ENCODE peak calls at places on chromosomes 13 and 19, in four cellular contexts. D, O, V and K are unnamed samples.

GRCh38 chr13:109274188-109274821 is 512.1 kb downstream of the IRS2 start:
- DNase-seq in V (peak), D (peak), O (peak), K (peak)

GRCh38 chr19:5789886-5790572 is 934 bp downstream of the DUS3L start:
- DNase-seq in V (no peak), D (no peak), O (no peak), K (no peak)

GRCh38 chr13:77136902-77137420 is 110.0 kb upstream of the FBXL3 start:
- DNase-seq in O (peak), V (no peak), D (peak), K (peak)

GRCh38 chr19:12077375-12077774 is 12.8 kb downstream of the ZNF844 start:
- DNase-seq in O (no peak), V (no peak), D (no peak), K (no peak)

GRCh38 chr13:38697628-38698333 is 10.9 kb downstream of the FREM2 start:
- DNase-seq in D (peak), V (no peak), O (no peak), K (no peak)

GRCh38 chr19:29941828-29942403 is at the start of gene URI1:
- DNase-seq in D (peak), O (peak), V (peak), K (peak)

GRCh38 chr19:19202707-19203011 is 555 bp downstream of the NR2C2AP start:
- DNase-seq in O (no peak), V (no peak), D (peak), K (no peak)

GRCh38 chr19:15897026-15897737 is 692 bp downstream of the CYP4F2 start:
- DNase-seq in D (no peak), V (no peak), O (no peak), K (no peak)

GRCh38 chr13:72565893-72566292 is 161.5 kb downstream of the MZT1 start:
- DNase-seq in O (peak), V (peak), D (peak), K (peak)

GRCh38 chr19:6464070-6464873 is at the start of gene CRB3:
- DNase-seq in D (peak), V (no peak), O (no peak), K (no peak)

GRCh38 chr13:110561335-110562033 is at the start of gene RAB20:
- DNase-seq in O (peak), D (peak), V (peak), K (peak)

GRCh38 chr19:39070888-39071287 is 13.3 kb upstream of the ACP7 start:
- DNase-seq in O (peak), D (peak), V (no peak), K (peak)

GRCh38 chr19:17836530-17836929 is 11.3 kb downstream of the JAK3 start:
- DNase-seq in V (no peak), O (no peak), D (peak), K (no peak)

GRCh38 chr19:58570770-58571574 is 2.2 kb downstream of the MZF1 start:
- DNase-seq in O (no peak), V (no peak), D (no peak), K (no peak)

GRCh38 chr19:22118132-22118531 is 65.8 kb downstream of the ZNF257 start:
- DNase-seq in O (no peak), V (no peak), D (no peak), K (no peak)

GRCh38 chr19:2549701-2550191 is 73.8 kb downstream of the GADD45B start:
- DNase-seq in V (no peak), O (peak), D (no peak), K (peak)

GRCh38 chr19:38661996-38662395 is 14.5 kb downstream of the ACTN4 start:
- DNase-seq in D (peak), V (no peak), O (no peak), K (no peak)

GRCh38 chr19:45692187-45693111 is at the start of gene QPCTL:
- DNase-seq in D (peak), O (peak), V (peak), K (peak)

GRCh38 chr13:103009061-103009840 is 57.0 kb downstream of the SLC10A2 start:
- DNase-seq in O (no peak), V (no peak), D (no peak), K (no peak)

GRCh38 chr19:3159565-3159964 is 19.0 kb upstream of the S1PR4 start:
- DNase-seq in O (no peak), D (no peak), V (no peak), K (no peak)

GRCh38 chr13:20713014-20713376 is 9.5 kb downstream of the IL17D start:
- DNase-seq in D (no peak), V (no peak), O (no peak), K (no peak)

GRCh38 chr13:73984949-73985691 is 149.1 kb downstream of the KLF12 start:
- DNase-seq in D (peak), O (no peak), V (no peak), K (no peak)

GRCh38 chr19:55080121-55080914 is 4.6 kb downstream of the EPS8L1 start:
- DNase-seq in O (peak), D (peak), V (no peak), K (peak)

GRCh38 chr13:85363504-85363903 is 435.7 kb downstream of the SLITRK6 start:
- DNase-seq in V (no peak), O (no peak), D (no peak), K (no peak)

GRCh38 chr13:111211789-111212516 is 96.8 kb downstream of the ARHGEF7 start:
- DNase-seq in V (no peak), O (peak), D (peak), K (peak)

GRCh38 chr13:73000027-73000674 is 58.7 kb upstream of the KLF5 start:
- DNase-seq in D (peak), O (peak), V (no peak), K (peak)

GRCh38 chr13:76879876-76880270 is 6.3 kb downstream of the KCTD12 start:
- DNase-seq in V (no peak), D (no peak), O (no peak), K (no peak)

GRCh38 chr13:40394304-40394983 is 272.0 kb downstream of the FOXO1 start:
- DNase-seq in V (no peak), O (no peak), D (no peak), K (no peak)

GRCh38 chr13:66312312-66313087 is 917.6 kb downstream of the PCDH9 start:
- DNase-seq in O (peak), V (no peak), D (no peak), K (peak)

GRCh38 chr13:82176761-82177160 is 1705.5 kb downstream of the SLITRK1 start:
- DNase-seq in D (no peak), V (no peak), O (no peak), K (no peak)

GRCh38 chr19:47608074-47608907 is 643 bp upstream of the BICRA start:
- DNase-seq in O (peak), D (peak), V (peak), K (peak)

GRCh38 chr19:58350001-58350801 is 3.1 kb downstream of the A1BG start:
- DNase-seq in V (no peak), D (no peak), O (no peak), K (no peak)

GRCh38 chr13:41645313-41645712 is 188.0 kb downstream of the RGCC start:
- DNase-seq in D (no peak), V (no peak), O (peak), K (peak)

GRCh38 chr19:55809381-55810058 is 22.3 kb downstream of the NLRP11 start:
- DNase-seq in V (no peak), O (peak), D (peak), K (no peak)

GRCh38 chr13:34816543-34816942 is 125.5 kb upstream of the NBEA start:
- DNase-seq in O (no peak), V (no peak), D (no peak), K (peak)

GRCh38 chr13:111115051-111115840 is at the start of gene ARHGEF7:
- DNase-seq in V (peak), D (peak), O (no peak), K (peak)

GRCh38 chr19:35744335-35744687 is 907 bp downstream of the U2AF1L4 start:
- DNase-seq in O (no peak), V (no peak), D (no peak), K (no peak)

GRCh38 chr13:113928701-113929627 is 44.9 kb downstream of the C13orf46 start:
- DNase-seq in V (no peak), D (no peak), O (peak), K (peak)

GRCh38 chr19:31883299-31883990 is 462.0 kb upstream of the ZNF507 start:
- DNase-seq in O (no peak), D (no peak), V (no peak), K (no peak)

GRCh38 chr19:40801449-40802299 is 2.7 kb downstream of the EGLN2 start:
- DNase-seq in V (no peak), O (no peak), D (no peak), K (no peak)

GRCh38 chr19:40798997-40799557 is at the start of gene EGLN2:
- DNase-seq in V (no peak), O (no peak), D (no peak), K (no peak)

GRCh38 chr19:40800997-40801377 is 2.0 kb downstream of the EGLN2 start:
- DNase-seq in O (no peak), D (no peak), V (no peak), K (no peak)

GRCh38 chr19:40799558-40800338 is 757 bp downstream of the EGLN2 start:
- DNase-seq in D (peak), V (no peak), O (no peak), K (peak)

GRCh38 chr19:40800339-40800996 is 1.5 kb downstream of the EGLN2 start:
- DNase-seq in D (no peak), O (no peak), V (no peak), K (no peak)
- H3K27ac ChIP-seq in D (no peak), O (peak), V (no peak), K (no peak)

GRCh38 chr13:112220296-112220875 is 153.4 kb downstream of the SOX1 start:
- DNase-seq in D (no peak), V (no peak), O (no peak), K (no peak)

GRCh38 chr13:112215871-112216270 is 148.9 kb downstream of the SOX1 start:
- DNase-seq in D (no peak), O (no peak), V (no peak), K (no peak)

GRCh38 chr13:112219753-112220152 is 152.8 kb downstream of the SOX1 start:
- DNase-seq in O (no peak), V (no peak), D (no peak), K (no peak)

GRCh38 chr13:112218416-112218815 is 151.5 kb downstream of the SOX1 start:
- DNase-seq in V (no peak), O (no peak), D (no peak), K (no peak)

GRCh38 chr13:112217431-112217830 is 150.5 kb downstream of the SOX1 start:
- DNase-seq in D (no peak), O (no peak), V (no peak), K (no peak)
- H3K4ac ChIP-seq in D (no peak), O (no peak), V (no peak), K (no peak)

GRCh38 chr19:4669723-4670480 is at the start of gene MYDGF:
- DNase-seq in V (peak), O (peak), D (peak), K (peak)
- H2BK5ac ChIP-seq in V (peak), O (peak), D (no peak), K (no peak)

GRCh38 chr19:52007436-52007804 is 591 bp downstream of the ZNF615 start:
- DNase-seq in V (peak), D (peak), O (no peak), K (no peak)
- H3K27ac ChIP-seq in V (no peak), D (no peak), O (peak), K (no peak)

GRCh38 chr13:24489721-24490120 is 22.9 kb downstream of the PARP4 start:
- DNase-seq in V (no peak), D (no peak), O (no peak), K (no peak)
- H3K4ac ChIP-seq in V (no peak), D (no peak), O (no peak), K (no peak)

GRCh38 chr13:47112205-47112896 is 215.5 kb upstream of the HTR2A start:
- DNase-seq in V (peak), O (no peak), D (peak), K (no peak)

GRCh38 chr13:47111499-47111898 is 214.6 kb upstream of the HTR2A start:
- DNase-seq in D (no peak), V (no peak), O (no peak), K (no peak)

GRCh38 chr13:47109028-47109427 is 212.2 kb upstream of the HTR2A start:
- DNase-seq in O (no peak), D (no peak), V (no peak), K (no peak)

GRCh38 chr13:47110141-47110540 is 213.3 kb upstream of the HTR2A start:
- DNase-seq in D (no peak), V (no peak), O (no peak), K (no peak)

GRCh38 chr13:47110833-47111240 is 214.0 kb upstream of the HTR2A start:
- DNase-seq in D (no peak), V (no peak), O (no peak), K (no peak)
- H2BK5ac ChIP-seq in D (no peak), V (no peak), O (no peak), K (no peak)